ENCODE peak calls at places on chromosomes 5 and 9, in eight cellular contexts. V is GM23338, U is glutamatergic neuron, X is fibroblast of lung, L is GM12878, I is endothelial cell of umbilical vein, C is cardiac muscle cell, Z is activated B cell treated with CpG ODN at 0.5 μM for 24 hours. P is an unnamed sample.

GRCh38 chr9:76370656-76371055 is 23.6 kb downstream of the RFK start:
- DNase-seq in V (no peak), U (no peak), X (no peak), L (no peak), I (no peak), C (no peak), Z (no peak), P (no peak)

GRCh38 chr5:150077060-150077459 is 9.3 kb downstream of the CSF1R start:
- DNase-seq in V (no peak), U (no peak), X (no peak), L (no peak), I (no peak), C (no peak), Z (no peak), P (no peak)

GRCh38 chr9:6566409-6567139 is 79.0 kb downstream of the GLDC start:
- DNase-seq in V (no peak), U (no peak), X (peak), L (no peak), I (peak), C (no peak), Z (no peak), P (peak)

GRCh38 chr5:124865603-124866354 is 119.3 kb upstream of the ZNF608 start:
- DNase-seq in V (no peak), U (no peak), X (no peak), L (no peak), I (peak), C (no peak), Z (no peak), P (no peak)

GRCh38 chr5:118980017-118980416 is 8.3 kb downstream of the DTWD2 start:
- DNase-seq in V (no peak), U (no peak), X (no peak), L (no peak), I (no peak), C (no peak), Z (no peak), P (no peak)

GRCh38 chr5:57009811-57010210 is 57.9 kb upstream of the MIER3 start:
- DNase-seq in V (no peak), U (no peak), X (no peak), L (no peak), I (no peak), C (no peak), Z (no peak), P (no peak)

GRCh38 chr5:59321631-59322030 is 571.9 kb downstream of the PDE4D start:
- DNase-seq in V (no peak), U (no peak), X (no peak), L (no peak), I (no peak), C (peak), Z (no peak), P (no peak)

GRCh38 chr9:81620009-81620405 is 69.3 kb downstream of the TLE1 start:
- DNase-seq in V (no peak), U (no peak), X (no peak), L (no peak), I (peak), C (no peak), Z (no peak), P (peak)

GRCh38 chr5:54882101-54882500 is 103.3 kb downstream of the ESM1 start:
- DNase-seq in V (no peak), U (no peak), X (no peak), L (no peak), I (no peak), C (no peak), Z (no peak), P (no peak)

GRCh38 chr5:35651002-35651756 is 33.5 kb downstream of the SPEF2 start:
- DNase-seq in V (peak), U (peak), X (peak), L (no peak), I (peak), C (peak), Z (no peak), P (peak)

GRCh38 chr9:131804826-131805225 is 65.0 kb upstream of the RAPGEF1 start:
- DNase-seq in V (no peak), U (no peak), X (no peak), L (no peak), I (no peak), C (no peak), Z (no peak), P (no peak)

GRCh38 chr5:94433393-94434149 is 184.8 kb downstream of the KIAA0825 start:
- DNase-seq in V (no peak), U (no peak), X (peak), L (no peak), I (peak), C (no peak), Z (no peak), P (no peak)

GRCh38 chr9:134502261-134503211 is 139.1 kb upstream of the COL5A1 start:
- DNase-seq in V (no peak), U (peak), X (peak), L (no peak), I (peak), C (peak), Z (no peak), P (no peak)

GRCh38 chr9:123775289-123775688 is 154.6 kb downstream of the DENND1A start:
- DNase-seq in V (no peak), U (no peak), X (no peak), L (no peak), I (no peak), C (no peak), Z (no peak), P (no peak)

GRCh38 chr9:103152473-103152872 is 157.3 kb downstream of the CYLC2 start:
- DNase-seq in V (no peak), U (no peak), X (no peak), L (no peak), I (no peak), C (no peak), Z (no peak), P (no peak)
- TF ChIP-seq CTCF in V (peak), U (no peak), X (no peak), L (no peak), I (no peak), C (no peak), Z (no peak), P (no peak)

DNA sequence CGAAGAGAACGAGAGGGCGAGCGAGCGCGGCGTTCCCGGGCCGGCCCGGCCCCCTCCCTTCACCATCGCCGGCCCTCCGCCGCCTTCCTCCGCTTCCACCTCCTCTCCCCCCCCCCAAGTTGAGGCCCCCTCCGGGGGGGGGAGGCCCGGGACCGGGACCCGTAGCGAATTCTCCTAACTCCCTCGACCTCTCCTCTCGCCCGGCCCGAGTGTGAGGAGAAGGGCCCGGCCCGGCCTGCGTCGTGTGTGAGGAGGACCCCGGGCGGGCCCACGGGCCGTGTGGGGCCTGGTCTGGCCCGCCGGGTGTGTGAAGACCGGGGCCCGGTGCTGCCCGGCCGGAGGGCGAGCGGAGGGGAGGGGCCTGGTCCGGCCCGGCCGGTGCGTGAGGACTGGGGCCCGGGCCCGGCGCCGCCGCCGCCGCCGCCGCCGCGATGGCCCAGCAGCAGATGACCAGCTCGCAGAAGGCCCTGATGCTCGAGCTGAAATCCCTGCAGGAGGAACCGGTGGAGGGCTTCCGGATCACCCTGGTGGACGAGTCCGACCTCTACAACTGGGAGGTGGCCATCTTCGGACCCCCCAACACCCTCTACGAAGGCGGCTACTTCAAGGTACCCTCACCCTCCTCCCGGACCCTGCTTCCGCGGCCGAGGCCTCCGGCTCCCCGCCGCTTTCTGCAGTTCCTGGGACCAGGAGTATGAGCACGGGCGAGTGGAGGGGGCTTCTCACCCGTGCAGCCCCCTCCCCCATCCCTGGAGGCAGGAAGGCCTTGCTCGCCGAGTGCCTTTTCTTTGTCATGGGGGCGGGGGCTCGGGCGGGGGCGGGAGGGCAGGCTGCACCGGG is 587 bp downstream of the UBE2R2 start:
- DNase-seq in V (peak), U (peak), X (peak), L (no peak), I (peak), C (peak), Z (peak), P (no peak)
- TF ChIP-seq CTCF in V (no peak), U (no peak), X (peak), L (no peak), I (peak), C (peak), Z (no peak), P (no peak)

DNA sequence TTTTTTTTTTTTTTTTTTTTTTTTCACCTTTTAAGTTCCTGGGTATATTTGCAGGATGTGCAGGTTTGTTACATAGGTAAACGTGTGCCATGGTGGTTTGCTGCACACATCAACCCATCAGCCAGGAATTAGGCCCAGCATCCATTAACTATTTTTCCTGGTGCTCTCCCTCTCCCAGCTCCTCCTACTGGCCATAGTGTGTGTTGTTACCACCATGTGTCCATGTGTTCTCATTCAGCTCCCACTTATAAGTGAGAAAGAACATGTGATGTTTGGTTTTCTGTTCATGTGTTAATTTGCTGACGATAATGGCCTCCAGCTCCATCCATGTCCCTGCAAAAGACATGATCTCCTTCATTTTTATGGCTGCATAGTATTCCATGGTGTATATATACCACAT is 350.5 kb downstream of the MAN2A1 start:
- DNase-seq in V (peak), U (no peak), X (no peak), L (no peak), I (no peak), C (no peak), Z (no peak), P (no peak)
- TF ChIP-seq CTCF in V (peak), U (no peak), X (peak), L (no peak), I (no peak), C (no peak), Z (no peak), P (no peak)

GRCh38 chr9:98707158-98708102 is 1.3 kb downstream of the GABBR2 start:
- DNase-seq in V (peak), U (peak), X (peak), L (no peak), I (peak), C (peak), Z (no peak), P (no peak)
- TF ChIP-seq CTCF in V (peak), U (peak), X (peak), L (peak), I (peak), C (peak), Z (no peak), P (peak)

GRCh38 chr5:100430268-100430900 is 104.8 kb upstream of the FAM174A start:
- DNase-seq in V (peak), U (peak), X (peak), L (peak), I (peak), C (peak), Z (no peak), P (no peak)
- TF ChIP-seq CTCF in V (peak), U (peak), X (peak), L (peak), I (peak), C (peak), Z (peak), P (peak)

P was measured in GM12864.